ENCODE peak calls at places on chromosomes 6 and 20, in nine cellular contexts. K, C, I, P, W, N, Y, L and D are unnamed samples.

GRCh38 chr20:20480689-20481088 is 112.8 kb downstream of the INSM1 start:
- DNase-seq in K (peak), L (no peak), P (no peak), I (peak), W (no peak), C (peak), Y (no peak), N (no peak), D (no peak)

GRCh38 chr6:134636221-134636830 is 313.6 kb downstream of the ALDH8A1 start:
- DNase-seq in K (peak), L (no peak), C (peak), N (peak), P (no peak), Y (peak), I (no peak), W (no peak), D (peak)

GRCh38 chr6:21396313-21396712 is 197.2 kb upstream of the SOX4 start:
- DNase-seq in L (peak), Y (no peak), W (no peak), N (no peak), I (peak), P (no peak), C (peak), K (no peak), D (no peak)

GRCh38 chr6:157710604-157711003 is 112.4 kb upstream of the SNX9 start:
- DNase-seq in P (no peak), W (no peak), C (peak), K (no peak), L (no peak), Y (no peak), N (no peak), I (peak), D (no peak)

GRCh38 chr6:12851123-12851695 is 134.6 kb downstream of the PHACTR1 start:
- DNase-seq in W (no peak), I (peak), L (no peak), C (no peak), P (no peak), Y (no peak), N (no peak), K (no peak), D (no peak)

GRCh38 chr6:154605207-154605877 is 94.9 kb upstream of the CNKSR3 start:
- DNase-seq in N (no peak), L (peak), P (no peak), C (no peak), I (no peak), W (no peak), Y (peak), K (no peak), D (peak)

GRCh38 chr6:33433001-33433559 is 13.2 kb downstream of the SYNGAP1 start:
- DNase-seq in C (no peak), N (no peak), K (no peak), I (no peak), Y (no peak), W (no peak), P (no peak), L (no peak), D (no peak)

GRCh38 chr6:22437665-22438064 is 131.7 kb upstream of the HDGFL1 start:
- DNase-seq in K (no peak), I (no peak), Y (no peak), W (no peak), N (no peak), C (peak), P (no peak), L (no peak), D (no peak)

GRCh38 chr6:92840246-92840930 is 579.0 kb downstream of the EPHA7 start:
- DNase-seq in I (no peak), P (no peak), L (no peak), Y (no peak), W (no peak), C (no peak), N (no peak), K (no peak), D (no peak)

GRCh38 chr6:162941128-162941527 is 213.4 kb downstream of the PACRG start:
- DNase-seq in L (no peak), K (no peak), C (no peak), I (no peak), Y (no peak), N (no peak), P (no peak), W (no peak), D (no peak)

GRCh38 chr6:82385102-82385501 is 21.5 kb downstream of the TPBG start:
- DNase-seq in N (peak), K (no peak), C (no peak), W (no peak), P (no peak), Y (no peak), L (no peak), I (no peak), D (no peak)

GRCh38 chr20:62804021-62804631 is 509 bp upstream of the OGFR start:
- DNase-seq in W (no peak), N (no peak), P (no peak), K (no peak), L (no peak), Y (no peak), C (no peak), I (no peak), D (peak)

GRCh38 chr6:113879186-113880096 is 22.3 kb downstream of the MARCKS start:
- DNase-seq in K (peak), I (peak), L (no peak), P (peak), Y (peak), C (peak), N (peak), W (peak), D (peak)

GRCh38 chr6:160005861-160006540 is 37.1 kb downstream of the IGF2R start:
- DNase-seq in L (no peak), K (no peak), N (no peak), P (no peak), C (peak), Y (no peak), I (no peak), W (no peak), D (no peak)

GRCh38 chr6:42742116-42742894 is 3.6 kb downstream of the TBCC start:
- DNase-seq in W (no peak), C (no peak), L (peak), Y (no peak), I (no peak), N (no peak), P (no peak), K (no peak), D (no peak)

GRCh38 chr6:95280690-95281273 is 296.6 kb upstream of the MANEA start:
- DNase-seq in C (peak), L (no peak), K (peak), I (no peak), P (no peak), W (peak), N (no peak), Y (no peak), D (peak)
- TF ChIP-seq CTCF in C (peak), L (peak), K (peak), I (no peak), P (peak), W (no peak), N (peak), Y (peak), D (peak)

GRCh38 chr6:150964765-150965164 is 99.3 kb downstream of the MTHFD1L start:
- DNase-seq in I (no peak), P (no peak), Y (no peak), K (no peak), L (no peak), C (no peak), N (no peak), W (no peak), D (no peak)
- TF ChIP-seq CTCF in I (no peak), P (no peak), Y (no peak), K (no peak), L (no peak), C (peak), N (no peak), W (no peak), D (no peak)

GRCh38 chr6:169564453-169565240 is 137.2 kb downstream of the WDR27 start:
- DNase-seq in L (no peak), K (no peak), N (no peak), C (no peak), Y (no peak), W (no peak), P (no peak), I (no peak), D (no peak)

GRCh38 chr6:169559001-169559441 is 142.8 kb downstream of the WDR27 start:
- DNase-seq in I (peak), W (no peak), P (no peak), Y (no peak), N (no peak), L (no peak), K (no peak), C (no peak), D (no peak)

GRCh38 chr6:169557887-169558286 is 143.9 kb downstream of the WDR27 start:
- DNase-seq in K (no peak), Y (no peak), N (no peak), P (no peak), L (no peak), I (no peak), C (no peak), W (no peak), D (no peak)

GRCh38 chr6:169566319-169566718 is 135.5 kb downstream of the WDR27 start:
- DNase-seq in N (no peak), Y (no peak), L (no peak), W (no peak), I (no peak), P (no peak), K (no peak), C (no peak), D (no peak)

DNA sequence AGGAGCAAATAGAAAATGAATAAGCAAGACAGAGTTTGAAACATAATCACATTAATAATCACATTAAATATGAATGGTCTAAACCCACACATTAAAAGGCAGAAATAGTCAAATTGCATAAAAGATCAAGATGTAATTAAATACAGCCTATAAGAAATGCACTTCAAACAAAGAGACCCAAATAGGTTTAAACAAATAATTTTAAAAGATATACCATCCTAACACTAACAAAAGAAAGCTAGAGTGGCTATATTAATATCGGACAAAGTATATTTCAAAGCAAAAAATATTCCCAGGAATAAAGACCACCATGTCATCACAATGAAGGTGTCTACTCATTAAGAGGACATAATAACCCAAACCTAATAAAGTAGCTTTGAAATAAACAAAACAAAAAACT is 140.2 kb downstream of the WDR27 start:
- DNase-seq in I (no peak), P (no peak), N (no peak), Y (no peak), K (no peak), C (no peak), W (no peak), L (no peak), D (no peak)
- TF ChIP-seq CTCF in I (no peak), P (no peak), N (no peak), Y (no peak), K (no peak), C (no peak), W (no peak), L (no peak), D (no peak)

GRCh38 chr6:6584310-6585002 is 4.1 kb upstream of the LY86 start:
- DNase-seq in W (no peak), Y (no peak), L (no peak), N (no peak), C (no peak), K (no peak), P (no peak), I (no peak), D (no peak)
- TF ChIP-seq CTCF in W (no peak), Y (peak), L (no peak), N (no peak), C (no peak), K (no peak), P (no peak), I (no peak), D (peak)

DNA sequence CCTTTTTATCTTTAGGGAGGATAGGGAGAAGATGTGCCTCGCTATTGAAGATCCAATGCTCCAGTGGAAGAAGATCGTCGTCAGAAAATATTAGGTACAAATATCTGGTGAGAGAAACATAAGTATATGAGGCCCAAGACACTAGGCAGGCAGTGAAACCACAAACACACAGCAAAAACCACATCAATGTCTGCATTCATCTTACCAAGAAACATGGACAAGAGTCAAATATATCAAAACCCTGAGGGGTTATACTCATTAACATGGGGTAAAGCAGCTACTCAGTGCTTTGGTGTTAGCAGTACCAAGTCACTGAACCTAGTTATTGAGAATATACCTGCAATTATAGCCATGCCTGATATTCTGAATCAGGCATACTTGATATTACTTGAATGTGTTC is 101.4 kb upstream of the FAM184A start:
- DNase-seq in Y (no peak), W (no peak), P (no peak), N (peak), L (no peak), C (no peak), K (no peak), I (no peak), D (no peak)
- TF ChIP-seq CTCF in Y (no peak), W (no peak), P (no peak), N (no peak), L (no peak), C (no peak), K (no peak), I (no peak), D (no peak)

DNA sequence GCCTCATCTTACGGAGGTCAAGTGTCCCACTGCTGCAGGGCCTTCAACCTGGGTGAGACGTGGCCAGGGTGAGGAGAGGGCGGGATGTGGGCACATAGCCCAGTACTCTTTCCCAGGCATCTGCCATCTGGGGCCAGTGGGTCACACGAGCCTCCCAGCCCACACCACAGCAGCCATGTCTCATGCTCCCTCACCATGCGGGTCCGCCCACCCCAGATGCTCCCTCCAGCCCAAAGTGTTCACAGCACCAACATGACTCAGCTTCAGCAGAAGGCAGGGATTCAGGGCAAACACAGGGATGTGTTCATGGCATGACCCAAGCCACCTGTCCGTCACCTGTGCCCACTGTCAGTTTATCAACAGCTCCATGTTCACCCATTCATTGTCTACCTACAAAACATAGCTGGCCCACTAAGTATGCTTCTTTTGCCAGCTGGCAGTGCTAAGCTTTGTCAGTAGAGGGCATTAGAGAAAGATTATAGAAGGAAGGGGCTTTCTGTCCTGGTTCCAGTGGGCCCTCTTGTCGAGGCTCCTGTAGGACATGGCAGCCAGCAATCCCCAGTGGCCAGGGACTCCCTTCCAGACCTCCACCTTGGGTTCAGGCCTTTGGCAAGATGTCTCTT is 109.2 kb downstream of the FOXF2 start:
- DNase-seq in N (no peak), P (no peak), I (no peak), C (no peak), K (no peak), L (no peak), Y (no peak), W (no peak), D (no peak)
- TF ChIP-seq CTCF in N (peak), P (no peak), I (peak), C (peak), K (no peak), L (no peak), Y (peak), W (no peak), D (no peak)